ENCODE peak calls at places on chromosomes 11 and 22, in nine cellular contexts. F is mesendoderm, H is heart left ventricle, C is SJSA1, Z is GM12878, R is transverse colon, M is H1, T is GM23248, V is endodermal cell. N is an unnamed sample.

GRCh38 chr11:73866586-73866996 is 10.1 kb downstream of the COA4 start:
- DNase-seq in Z (no peak), F (peak; percentile 66), T (peak; percentile 97), C (peak; percentile 3), V (no peak), M (no peak), R (peak; percentile 21), H (peak; percentile 61), N (no peak)

GRCh38 chr22:25630446-25630845 is 66.0 kb downstream of the GRK3 start:
- DNase-seq in M (no peak), R (no peak), T (no peak), F (no peak), H (no peak), C (no peak), V (no peak), Z (no peak), N (no peak)

GRCh38 chr22:46373838-46374662 is 38.5 kb downstream of the TRMU start:
- DNase-seq in C (no peak), R (peak; percentile 74), Z (peak; percentile 48), F (no peak), T (no peak), M (no peak), V (no peak), H (no peak), N (no peak)

GRCh38 chr11:2139691-2140337 is 625 bp upstream of the IGF2 start:
- DNase-seq in T (no peak), F (no peak), V (peak; percentile 73), H (peak; percentile 22), M (no peak), R (no peak), Z (no peak), C (no peak), N (peak; percentile 70)

GRCh38 chr22:40741116-40741515 is 61.8 kb downstream of the MCHR1 start:
- DNase-seq in M (no peak), Z (no peak), C (no peak), T (no peak), H (no peak), V (no peak), R (no peak), F (no peak), N (no peak)

GRCh38 chr22:46538816-46539163 is 1.4 kb upstream of the CELSR1 start:
- DNase-seq in F (no peak), R (no peak), Z (no peak), V (no peak), M (no peak), H (peak; percentile 65), C (no peak), T (peak; percentile 93), N (no peak)

GRCh38 chr11:76232026-76232665 is 25.8 kb upstream of the WNT11 start:
- DNase-seq in T (no peak), Z (peak; percentile 17), R (peak; percentile 23), M (no peak), F (no peak), V (no peak), C (no peak), H (no peak), N (peak; percentile 51)

GRCh38 chr22:35467788-35468187 is 67.8 kb downstream of the MCM5 start:
- DNase-seq in H (peak; percentile 92), M (no peak), C (no peak), T (peak; percentile 44), R (peak; percentile 71), Z (no peak), V (peak; percentile 74), F (peak; percentile 16), N (peak; percentile 94)

DNA sequence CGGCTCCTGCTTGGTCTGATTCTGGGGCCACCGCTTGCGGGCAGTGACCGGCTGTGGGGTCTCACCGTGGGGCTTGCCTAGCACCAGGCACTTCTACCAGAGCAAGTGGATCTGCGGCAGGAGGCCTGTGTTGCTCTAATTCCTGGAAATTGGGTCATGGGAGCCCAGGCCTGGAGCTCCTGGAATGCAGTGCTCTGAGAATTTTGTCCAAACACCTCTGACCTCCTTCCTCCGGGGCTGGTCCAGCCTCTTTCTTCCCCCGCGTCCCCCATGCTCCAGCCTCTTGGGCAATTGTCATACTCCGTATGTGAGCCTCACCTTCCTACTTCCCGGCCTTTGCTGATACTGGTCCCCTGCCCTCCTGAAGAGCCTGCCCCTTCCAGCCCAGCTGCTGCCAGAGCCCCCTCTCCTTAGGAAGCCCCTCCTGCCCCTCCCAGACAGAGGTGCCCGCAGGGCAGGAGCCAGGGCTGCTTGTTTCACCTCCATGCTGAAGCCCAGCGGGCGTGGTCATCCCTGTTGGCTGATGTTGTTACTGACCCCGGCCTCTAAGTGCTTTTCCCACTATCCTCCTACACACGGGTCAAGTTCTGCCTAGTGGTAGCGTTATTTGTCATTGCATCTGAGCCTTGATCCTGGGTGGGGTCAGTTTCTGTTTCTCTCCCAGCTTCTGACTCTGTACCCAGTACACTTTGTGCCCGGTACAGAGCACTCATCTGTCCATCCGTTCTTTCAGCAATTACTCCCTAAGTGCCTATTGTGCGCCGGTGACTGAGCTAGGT is 9.6 kb downstream of the MGAT3 start:
- DNase-seq in F (no peak), H (no peak), C (no peak), M (no peak), T (no peak), Z (no peak), V (no peak), R (no peak), N (no peak)
- H3K4me1 ChIP-seq in F (peaks cover 11% of the 10 kb centered on the region), H (peaks cover 30% of the 10 kb centered on the region), C (peaks cover 30% of the 10 kb centered on the region), M (peaks cover under 1% of the 10 kb centered on the region), T (peaks cover 5% of the 10 kb centered on the region), Z (peaks cover 76% of the 10 kb centered on the region), V (peaks cover 20% of the 10 kb centered on the region), R (no peaks in the 10 kb centered on the region), N (peaks cover 12% of the 10 kb centered on the region)

DNA sequence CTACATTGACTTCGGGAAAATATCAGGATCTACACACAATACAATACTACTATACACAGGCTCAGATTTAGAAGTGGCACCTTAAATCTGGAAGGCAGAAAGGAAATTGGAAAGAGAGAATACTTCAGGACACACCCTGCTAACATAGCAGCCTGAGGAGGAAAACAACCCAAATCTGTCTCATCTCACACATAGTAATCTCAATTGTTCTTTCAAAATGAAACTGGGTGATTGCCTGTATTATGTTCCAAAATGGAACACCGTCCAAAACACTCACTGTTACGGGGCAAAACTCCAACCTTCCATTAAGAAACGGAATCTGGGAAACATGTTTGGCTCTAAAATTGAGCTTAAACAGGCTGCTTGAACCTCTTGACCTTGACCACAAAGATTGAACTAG is 572.6 kb downstream of the OPCML start:
- DNase-seq in Z (no peak), F (no peak), H (no peak), M (no peak), V (no peak), T (no peak), C (no peak), R (no peak), N (no peak)
- H3K4me1 ChIP-seq in Z (no peaks in the 10 kb centered on the region), F (no peaks in the 10 kb centered on the region), H (no peaks in the 10 kb centered on the region), M (peaks cover 7% of the 10 kb centered on the region), V (no peaks in the 10 kb centered on the region), T (peaks cover 6% of the 10 kb centered on the region), C (peaks cover 12% of the 10 kb centered on the region), R (no peaks in the 10 kb centered on the region), N (peaks cover 10% of the 10 kb centered on the region)

GRCh38 chr11:117495357-117495756 is 167.7 kb downstream of the CEP164 start:
- DNase-seq in R (no peak), M (no peak), T (no peak), F (no peak), H (no peak), Z (no peak), C (no peak), V (no peak), N (no peak)

GRCh38 chr11:117488996-117489952 is 161.6 kb downstream of the CEP164 start:
- DNase-seq in V (no peak), Z (no peak), T (no peak), H (no peak), R (no peak), M (no peak), C (no peak), F (no peak), N (no peak)

GRCh38 chr11:117492578-117493251 is 165.1 kb downstream of the CEP164 start:
- DNase-seq in F (peak; percentile 80), M (peak; percentile 33), T (no peak), R (no peak), H (no peak), C (no peak), Z (no peak), V (peak; percentile 92), N (no peak)

GRCh38 chr11:117490019-117490679 is 162.5 kb downstream of the CEP164 start:
- DNase-seq in R (no peak), H (no peak), M (no peak), T (no peak), F (no peak), Z (no peak), V (no peak), C (no peak), N (no peak)

DNA sequence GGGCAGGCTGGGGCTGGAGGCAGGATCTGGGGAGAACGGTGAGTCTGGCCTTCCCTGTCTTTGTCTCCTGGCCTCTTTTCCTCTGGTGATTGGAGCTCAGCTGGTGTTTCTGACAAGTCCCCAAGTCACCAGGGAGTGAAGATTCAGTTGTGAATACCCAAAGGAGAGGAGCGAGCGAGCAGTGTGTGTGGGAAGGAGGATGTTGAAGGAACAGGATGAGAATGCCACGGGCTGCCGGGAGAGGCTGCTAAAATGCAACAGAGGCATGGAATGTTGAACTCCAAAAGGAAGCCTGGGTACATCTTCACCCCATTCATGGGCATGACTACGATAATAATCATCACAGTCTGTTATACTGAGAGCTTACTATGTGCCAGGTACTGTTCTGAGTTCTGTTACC is 163.3 kb downstream of the CEP164 start:
- DNase-seq in M (no peak), F (no peak), C (no peak), T (no peak), R (no peak), V (no peak), Z (no peak), H (no peak), N (no peak)
- H3K4me1 ChIP-seq in M (peaks cover 9% of the 10 kb centered on the region), F (peaks cover 13% of the 10 kb centered on the region), C (no peaks in the 10 kb centered on the region), T (no peaks in the 10 kb centered on the region), R (no peaks in the 10 kb centered on the region), V (peaks cover 13% of the 10 kb centered on the region), Z (no peaks in the 10 kb centered on the region), H (no peaks in the 10 kb centered on the region), N (no peaks in the 10 kb centered on the region)

GRCh38 chr11:112318661-112319060 is 58.0 kb upstream of the PLET1 start:
- DNase-seq in F (no peak), R (no peak), C (no peak), H (no peak), Z (no peak), V (no peak), T (peak; percentile 9), M (no peak), N (no peak)

GRCh38 chr11:112315861-112316739 is 55.4 kb upstream of the PLET1 start:
- DNase-seq in C (no peak), Z (no peak), R (no peak), V (no peak), H (no peak), T (no peak), F (no peak), M (no peak), N (no peak)

GRCh38 chr11:112316971-112317370 is 56.3 kb upstream of the PLET1 start:
- DNase-seq in C (peak; percentile 14), Z (no peak), M (no peak), R (no peak), V (no peak), F (no peak), H (no peak), T (no peak), N (no peak)

GRCh38 chr11:112318193-112318592 is 57.5 kb upstream of the PLET1 start:
- DNase-seq in R (no peak), Z (no peak), F (no peak), M (no peak), T (peak; percentile 91), C (peak; percentile 71), H (no peak), V (no peak), N (no peak)

DNA sequence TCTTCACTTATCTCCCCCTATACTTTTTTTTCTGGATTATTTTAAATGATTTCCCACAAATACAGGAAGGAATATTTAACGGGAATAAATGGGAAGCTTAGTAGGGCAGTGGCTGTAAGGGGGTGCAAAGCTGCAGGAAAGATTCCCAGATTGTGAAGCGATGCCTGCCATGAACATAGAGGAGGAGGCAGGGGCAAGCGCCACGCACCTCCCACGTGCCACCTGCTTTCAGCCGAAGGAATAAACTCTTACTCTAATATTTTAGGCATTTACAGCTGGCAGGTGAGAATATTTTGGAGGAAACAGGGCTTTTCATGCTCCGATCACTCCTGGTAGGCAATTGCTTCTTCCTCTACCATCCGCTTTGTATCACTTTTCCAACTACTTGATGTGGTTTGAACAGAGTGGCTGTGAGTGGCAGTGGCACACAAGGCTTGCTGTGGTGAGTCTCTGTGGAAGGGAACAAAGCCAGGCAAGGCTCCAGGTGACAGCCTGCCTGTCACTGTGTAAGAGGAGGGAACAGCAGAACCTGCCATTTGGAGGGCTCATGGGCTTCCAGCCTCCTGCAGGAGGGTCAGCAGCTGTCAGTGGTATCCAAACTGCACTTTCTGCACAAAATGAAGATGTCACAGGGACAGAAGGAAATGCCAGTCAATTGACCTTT is 54.5 kb upstream of the PLET1 start:
- DNase-seq in T (no peak), Z (no peak), R (no peak), H (no peak), F (no peak), M (no peak), C (no peak), V (no peak), N (no peak)
- H3K4me1 ChIP-seq in T (peaks cover 17% of the 10 kb centered on the region), Z (no peaks in the 10 kb centered on the region), R (peaks cover under 1% of the 10 kb centered on the region), H (peaks cover 5% of the 10 kb centered on the region), F (no peaks in the 10 kb centered on the region), M (no peaks in the 10 kb centered on the region), C (peaks cover 28% of the 10 kb centered on the region), V (no peaks in the 10 kb centered on the region), N (no peaks in the 10 kb centered on the region)